ENCODE peak calls at places on chromosomes 6 and 20, in nine cellular contexts. O is NCI-H460; Y is NCI-H1092 treated with DMSO at 0.1 percent for 48 hours; U is kidney; P is effector CD8-positive, alpha-beta T cell; A is RCC 7860; Q is GDM1; K is A549; W is renal cortical epithelial cell. E is an unnamed sample.

GRCh38 chr6:67629268-67629667 is 1005.8 kb upstream of the ADGRB3 start:
- DNase-seq in W (no peak), K (no peak), P (no peak), O (no peak), Y (no peak), Q (no peak), A (no peak), U (no peak), E (no peak)

GRCh38 chr20:12179692-12180091 is 262.0 kb downstream of the BTBD3 start:
- DNase-seq in U (no peak), Y (no peak), K (no peak), Q (no peak), O (no peak), A (no peak), W (no peak), P (no peak), E (no peak)

GRCh38 chr6:11363881-11364576 is 131.6 kb upstream of the NEDD9 start:
- DNase-seq in U (no peak), A (peak), Y (no peak), Q (no peak), W (peak), P (no peak), O (no peak), K (no peak), E (no peak)

GRCh38 chr6:43172127-43173007 is 1.3 kb downstream of the SRF start:
- DNase-seq in O (no peak), Q (peak), Y (peak), U (peak), A (peak), P (peak), K (peak), W (peak), E (peak)

GRCh38 chr6:154494592-154494991 is 15.9 kb downstream of the CNKSR3 start:
- DNase-seq in W (no peak), U (no peak), A (no peak), O (no peak), Q (no peak), K (no peak), Y (no peak), P (no peak), E (no peak)

GRCh38 chr6:166737231-166737630 is 110.2 kb upstream of the RPS6KA2 start:
- DNase-seq in W (no peak), P (no peak), O (no peak), K (no peak), A (no peak), Q (no peak), U (no peak), Y (no peak), E (no peak)

GRCh38 chr6:138772596-138773176 is 883 bp upstream of the CCDC28A start:
- DNase-seq in K (no peak), P (no peak), A (no peak), Y (no peak), U (no peak), O (no peak), W (no peak), Q (no peak), E (no peak)

GRCh38 chr6:123658848-123659247 is 22.1 kb upstream of the TRDN start:
- DNase-seq in K (no peak), U (no peak), P (no peak), Q (no peak), O (no peak), A (no peak), W (no peak), Y (no peak), E (no peak)

GRCh38 chr6:150293423-150294280 is 75.2 kb upstream of the IYD start:
- DNase-seq in Q (no peak), K (peak), U (no peak), A (peak), P (no peak), W (peak), Y (no peak), O (no peak), E (peak)

GRCh38 chr20:61891916-61892649 is 173.6 kb downstream of the TAF4 start:
- DNase-seq in P (no peak), Q (no peak), Y (no peak), A (no peak), U (peak), K (no peak), W (no peak), O (no peak), E (no peak)